ENCODE peak calls at places on chromosomes 1 and 21, in five cellular contexts. One of them, this sample, is unnamed.

GRCh38 chr1:3509721-3510120 is 55.3 kb downstream of the ARHGEF16 start:
- DNase-seq in left colon: no peak
- DNase-seq in stimulated activated CD4-positive, alpha-beta T cell treated with anti-CD3 and anti-CD28 coated beads, Interleukin-4, amount 100 ng/mL, for 48 hours: no peak
- DNase-seq in activated T-cell treated with anti-CD3 and anti-CD28 coated beads for 24 hours: no peak
- DNase-seq in NCI-H1105: no peak
- DNase-seq in this sample: no peak

GRCh38 chr1:3349161-3349967 is 105.1 kb upstream of the ARHGEF16 start:
- DNase-seq in stimulated activated CD4-positive, alpha-beta T cell treated with anti-CD3 and anti-CD28 coated beads, Interleukin-4, amount 100 ng/mL, for 48 hours: no peak
- DNase-seq in NCI-H1105: no peak
- DNase-seq in left colon: no peak
- DNase-seq in activated T-cell treated with anti-CD3 and anti-CD28 coated beads for 24 hours: no peak
- DNase-seq in this sample: no peak

GRCh38 chr1:174005032-174005431 is 17.1 kb downstream of the RC3H1 start:
- DNase-seq in stimulated activated CD4-positive, alpha-beta T cell treated with anti-CD3 and anti-CD28 coated beads, Interleukin-4, amount 100 ng/mL, for 48 hours: no peak
- DNase-seq in left colon: no peak
- DNase-seq in activated T-cell treated with anti-CD3 and anti-CD28 coated beads for 24 hours: no peak
- DNase-seq in NCI-H1105: peak
- DNase-seq in this sample: peak

GRCh38 chr1:109398343-109399225 is 866 bp upstream of the SORT1 start:
- DNase-seq in activated T-cell treated with anti-CD3 and anti-CD28 coated beads for 24 hours: no peak
- DNase-seq in stimulated activated CD4-positive, alpha-beta T cell treated with anti-CD3 and anti-CD28 coated beads, Interleukin-4, amount 100 ng/mL, for 48 hours: no peak
- DNase-seq in left colon: peak
- DNase-seq in NCI-H1105: no peak
- DNase-seq in this sample: no peak

GRCh38 chr1:172393354-172393753 is 27.1 kb upstream of the C1orf105 start:
- DNase-seq in stimulated activated CD4-positive, alpha-beta T cell treated with anti-CD3 and anti-CD28 coated beads, Interleukin-4, amount 100 ng/mL, for 48 hours: no peak
- DNase-seq in NCI-H1105: no peak
- DNase-seq in left colon: no peak
- DNase-seq in activated T-cell treated with anti-CD3 and anti-CD28 coated beads for 24 hours: no peak
- DNase-seq in this sample: no peak

GRCh38 chr1:170682159-170682558 is 18.2 kb downstream of the PRRX1 start:
- DNase-seq in stimulated activated CD4-positive, alpha-beta T cell treated with anti-CD3 and anti-CD28 coated beads, Interleukin-4, amount 100 ng/mL, for 48 hours: no peak
- DNase-seq in NCI-H1105: no peak
- DNase-seq in activated T-cell treated with anti-CD3 and anti-CD28 coated beads for 24 hours: no peak
- DNase-seq in left colon: no peak
- DNase-seq in this sample: no peak

GRCh38 chr21:14215971-14216621 is at the start of gene RBM11:
- DNase-seq in stimulated activated CD4-positive, alpha-beta T cell treated with anti-CD3 and anti-CD28 coated beads, Interleukin-4, amount 100 ng/mL, for 48 hours: peak
- DNase-seq in left colon: peak
- DNase-seq in activated T-cell treated with anti-CD3 and anti-CD28 coated beads for 24 hours: peak
- DNase-seq in NCI-H1105: peak
- DNase-seq in this sample: peak

GRCh38 chr1:201171063-201172036 is 17.1 kb upstream of the TMEM9 start:
- DNase-seq in NCI-H1105: peak
- DNase-seq in left colon: peak
- DNase-seq in stimulated activated CD4-positive, alpha-beta T cell treated with anti-CD3 and anti-CD28 coated beads, Interleukin-4, amount 100 ng/mL, for 48 hours: peak
- DNase-seq in activated T-cell treated with anti-CD3 and anti-CD28 coated beads for 24 hours: peak
- DNase-seq in this sample: peak

GRCh38 chr1:61490924-61491323 is 234.0 kb downstream of the TM2D1 start:
- DNase-seq in activated T-cell treated with anti-CD3 and anti-CD28 coated beads for 24 hours: no peak
- DNase-seq in stimulated activated CD4-positive, alpha-beta T cell treated with anti-CD3 and anti-CD28 coated beads, Interleukin-4, amount 100 ng/mL, for 48 hours: no peak
- DNase-seq in left colon: no peak
- DNase-seq in NCI-H1105: no peak
- DNase-seq in this sample: no peak

GRCh38 chr1:155127672-155128468 is at the start of gene EFNA1:
- DNase-seq in left colon: peak
- DNase-seq in activated T-cell treated with anti-CD3 and anti-CD28 coated beads for 24 hours: no peak
- DNase-seq in NCI-H1105: peak
- DNase-seq in stimulated activated CD4-positive, alpha-beta T cell treated with anti-CD3 and anti-CD28 coated beads, Interleukin-4, amount 100 ng/mL, for 48 hours: peak
- DNase-seq in this sample: no peak

GRCh38 chr1:223035724-223036478 is 107.1 kb downstream of the TLR5 start:
- DNase-seq in NCI-H1105: no peak
- DNase-seq in left colon: no peak
- DNase-seq in activated T-cell treated with anti-CD3 and anti-CD28 coated beads for 24 hours: no peak
- DNase-seq in stimulated activated CD4-positive, alpha-beta T cell treated with anti-CD3 and anti-CD28 coated beads, Interleukin-4, amount 100 ng/mL, for 48 hours: no peak
- DNase-seq in this sample: no peak

GRCh38 chr1:201683397-201683796 is 144.5 kb downstream of the NAV1 start:
- DNase-seq in NCI-H1105: no peak
- DNase-seq in left colon: no peak
- DNase-seq in stimulated activated CD4-positive, alpha-beta T cell treated with anti-CD3 and anti-CD28 coated beads, Interleukin-4, amount 100 ng/mL, for 48 hours: no peak
- DNase-seq in activated T-cell treated with anti-CD3 and anti-CD28 coated beads for 24 hours: no peak
- DNase-seq in this sample: no peak

GRCh38 chr1:192170196-192170984 is 12.1 kb downstream of the RGS18 start:
- DNase-seq in NCI-H1105: no peak
- DNase-seq in left colon: no peak
- DNase-seq in activated T-cell treated with anti-CD3 and anti-CD28 coated beads for 24 hours: no peak
- DNase-seq in stimulated activated CD4-positive, alpha-beta T cell treated with anti-CD3 and anti-CD28 coated beads, Interleukin-4, amount 100 ng/mL, for 48 hours: no peak
- DNase-seq in this sample: no peak

GRCh38 chr21:16409341-16409740 is 679.6 kb downstream of the USP25 start:
- DNase-seq in left colon: no peak
- DNase-seq in NCI-H1105: no peak
- DNase-seq in stimulated activated CD4-positive, alpha-beta T cell treated with anti-CD3 and anti-CD28 coated beads, Interleukin-4, amount 100 ng/mL, for 48 hours: no peak
- DNase-seq in activated T-cell treated with anti-CD3 and anti-CD28 coated beads for 24 hours: no peak
- DNase-seq in this sample: no peak

GRCh38 chr1:154479764-154480421 is 22.1 kb upstream of the TDRD10 start:
- DNase-seq in stimulated activated CD4-positive, alpha-beta T cell treated with anti-CD3 and anti-CD28 coated beads, Interleukin-4, amount 100 ng/mL, for 48 hours: peak
- DNase-seq in activated T-cell treated with anti-CD3 and anti-CD28 coated beads for 24 hours: peak
- DNase-seq in NCI-H1105: peak
- DNase-seq in left colon: no peak
- DNase-seq in this sample: peak

GRCh38 chr21:45423201-45423955 is 18.4 kb downstream of the COL18A1 start:
- DNase-seq in NCI-H1105: no peak
- DNase-seq in activated T-cell treated with anti-CD3 and anti-CD28 coated beads for 24 hours: no peak
- DNase-seq in stimulated activated CD4-positive, alpha-beta T cell treated with anti-CD3 and anti-CD28 coated beads, Interleukin-4, amount 100 ng/mL, for 48 hours: no peak
- DNase-seq in left colon: no peak
- DNase-seq in this sample: no peak

GRCh38 chr1:62417351-62417999 is 19.4 kb upstream of the USP1 start:
- DNase-seq in left colon: no peak
- DNase-seq in NCI-H1105: no peak
- DNase-seq in stimulated activated CD4-positive, alpha-beta T cell treated with anti-CD3 and anti-CD28 coated beads, Interleukin-4, amount 100 ng/mL, for 48 hours: no peak
- DNase-seq in activated T-cell treated with anti-CD3 and anti-CD28 coated beads for 24 hours: no peak
- DNase-seq in this sample: no peak

GRCh38 chr1:17287377-17287776 is 20.6 kb upstream of the PADI4 start:
- DNase-seq in NCI-H1105: no peak
- DNase-seq in left colon: no peak
- DNase-seq in activated T-cell treated with anti-CD3 and anti-CD28 coated beads for 24 hours: no peak
- DNase-seq in stimulated activated CD4-positive, alpha-beta T cell treated with anti-CD3 and anti-CD28 coated beads, Interleukin-4, amount 100 ng/mL, for 48 hours: no peak
- DNase-seq in this sample: peak